ENCODE peak calls at places on chromosomes 4 and X, in ten cellular contexts. C is heart left ventricle, Z is HS-5, V is brain microvascular endothelial cell, O is iris pigment epithelial cell, B is WTC11, N is activated T-cell treated with anti-CD3 and anti-CD28 coated beads for 1 hour, X is AG08395, P is testis, G is occipital lobe. K is an unnamed sample.

GRCh38 chr4:57926311-57926710 is 816.1 kb upstream of the IGFBP7 start:
- DNase-seq in C (no peak), X (no peak), O (no peak), G (no peak), B (no peak), Z (no peak), P (no peak), N (no peak), V (no peak), K (no peak)

GRCh38 chr4:132809298-132810032 is 339.6 kb upstream of the PCDH10 start:
- DNase-seq in X (no peak), Z (no peak), V (no peak), G (no peak), N (no peak), C (no peak), P (no peak), O (no peak), B (peak; percentile 61), K (no peak)

GRCh38 chr4:76067652-76068286 is 6.7 kb upstream of the ART3 start:
- DNase-seq in V (peak; percentile 71), B (peak; percentile 76), Z (peak; percentile 30), P (peak; percentile 84), O (peak; percentile 71), G (peak; percentile 19), N (peak; percentile 60), C (no peak), X (peak; percentile 82), K (peak; percentile 83)

GRCh38 chr4:42515156-42515884 is 118.0 kb downstream of the SHISA3 start:
- DNase-seq in P (no peak), O (no peak), V (no peak), G (no peak), X (peak; percentile 2), C (no peak), N (no peak), B (no peak), Z (no peak), K (peak; percentile 19)

GRCh38 chr4:156815717-156816319 is 155.8 kb downstream of the PDGFC start:
- DNase-seq in O (no peak), G (no peak), Z (no peak), C (no peak), X (no peak), B (no peak), N (no peak), V (no peak), P (no peak), K (no peak)

GRCh38 chr4:84632092-84632491 is 49.2 kb downstream of the CDS1 start:
- DNase-seq in G (no peak), V (peak; percentile 76), X (peak; percentile 10), N (no peak), C (no peak), O (peak; percentile 93), Z (peak; percentile 22), P (no peak), B (no peak), K (peak; percentile 16)

GRCh38 chrX:87663421-87663820 is 145.8 kb downstream of the KLHL4 start:
- DNase-seq in V (no peak), C (no peak), O (no peak), B (no peak), G (no peak), N (no peak), X (no peak), P (no peak), Z (no peak), K (no peak)

GRCh38 chr4:84852081-84852480 is 114.4 kb downstream of the WDFY3 start:
- DNase-seq in C (no peak), P (peak; percentile 58), G (no peak), V (no peak), O (peak; percentile 52), B (no peak), N (no peak), Z (no peak), X (no peak), K (no peak)

GRCh38 chr4:1367936-1368289 is 20.9 kb downstream of the UVSSA start:
- DNase-seq in X (no peak), P (no peak), N (no peak), O (no peak), C (peak; percentile 49), G (no peak), B (peak; percentile 10), Z (no peak), V (no peak), K (no peak)

GRCh38 chrX:39112143-39112542 is 310.9 kb downstream of the MID1IP1 start:
- DNase-seq in V (no peak), X (no peak), B (no peak), P (no peak), O (no peak), Z (no peak), N (no peak), C (no peak), G (no peak), K (no peak)

GRCh38 chr4:113547487-113548042 is 214.0 kb downstream of the CAMK2D start:
- DNase-seq in O (peak; percentile 95), X (peak; percentile 93), N (peak; percentile 82), B (peak; percentile 90), C (peak; percentile 83), P (peak; percentile 92), V (peak; percentile 94), Z (peak; percentile 94), G (peak; percentile 37), K (peak; percentile 87)

GRCh38 chr4:20418865-20419451 is 167.3 kb downstream of the SLIT2 start:
- DNase-seq in P (no peak), C (no peak), G (no peak), B (no peak), Z (peak; percentile 43), X (peak; percentile 59), V (peak; percentile 36), O (peak; percentile 87), N (no peak), K (peak; percentile 47)

GRCh38 chr4:118888666-118889312 is at the start of gene SYNPO2:
- DNase-seq in B (peak; percentile 86), G (peak; percentile 38), V (peak; percentile 88), X (peak; percentile 82), N (no peak), O (peak; percentile 94), P (peak; percentile 95), C (peak; percentile 88), Z (no peak), K (peak; percentile 90)

GRCh38 chr4:48445704-48446103 is 37.4 kb upstream of the SLC10A4 start:
- DNase-seq in X (peak; percentile 23), C (no peak), O (peak; percentile 14), P (no peak), B (no peak), N (no peak), V (no peak), Z (no peak), G (no peak), K (peak; percentile 12)

GRCh38 chr4:8191136-8191747 is 7.8 kb upstream of the SH3TC1 start:
- DNase-seq in V (peak; percentile 70), G (no peak), N (no peak), B (no peak), Z (no peak), O (peak; percentile 86), P (peak; percentile 50), X (no peak), C (peak; percentile 86), K (no peak)

GRCh38 chr4:185082549-185082948 is 60.5 kb upstream of the SLC25A4 start:
- DNase-seq in V (no peak), C (no peak), X (no peak), B (no peak), Z (peak; percentile 4), O (peak; percentile 6), N (no peak), G (no peak), P (no peak), K (no peak)

GRCh38 chrX:120144178-120144844 is 14.1 kb upstream of the RHOXF2 start:
- DNase-seq in B (peak; percentile 35), V (no peak), P (peak; percentile 20), Z (no peak), O (no peak), N (no peak), X (no peak), G (no peak), C (no peak), K (no peak)

GRCh38 chrX:30620980-30621716 is 32.1 kb upstream of the GK start:
- DNase-seq in Z (peak; percentile 39), C (no peak), X (peak; percentile 89), P (no peak), N (no peak), V (peak; percentile 80), G (no peak), O (peak; percentile 92), B (no peak), K (peak; percentile 83)

K was measured in GM03348.